ENCODE peak calls at places on chromosomes 1 and 21, in five cellular contexts. E, W, S, M and R are unnamed samples.

GRCh38 chr1:22553991-22554522 is 9.2 kb upstream of the EPHA8 start:
- DNase-seq in S (no peak), W (no peak), M (no peak), E (no peak), R (no peak)

GRCh38 chr21:40562603-40563002 is 284.4 kb downstream of the DSCAM start:
- DNase-seq in W (no peak), M (no peak), E (no peak), S (no peak), R (no peak)

GRCh38 chr1:162368451-162368850 is 8.2 kb downstream of the SPATA46 start:
- DNase-seq in W (no peak), M (no peak), E (no peak), S (no peak), R (no peak)

GRCh38 chr1:29551536-29551935 is 315.2 kb downstream of the PTPRU start:
- DNase-seq in M (peak; percentile 60), E (no peak), W (no peak), S (no peak), R (no peak)

GRCh38 chr1:51063121-51063520 is 38.9 kb upstream of the C1orf185 start:
- DNase-seq in S (no peak), E (no peak), W (no peak), M (no peak), R (no peak)

GRCh38 chr1:185862235-185862634 is 128.0 kb downstream of the HMCN1 start:
- DNase-seq in S (no peak), W (no peak), M (no peak), E (no peak), R (no peak)

GRCh38 chr1:203011582-203011981 is 4.4 kb downstream of the TMEM183A start:
- DNase-seq in W (no peak), E (no peak), S (no peak), M (no peak), R (no peak)

GRCh38 chr1:43693371-43693770 is 14.0 kb upstream of the ST3GAL3 start:
- DNase-seq in M (no peak), S (no peak), E (no peak), W (no peak), R (no peak)

GRCh38 chr1:200960236-200960947 is 63.1 kb downstream of the KIF21B start:
- DNase-seq in M (no peak), W (no peak), E (no peak), S (no peak), R (no peak)

DNA sequence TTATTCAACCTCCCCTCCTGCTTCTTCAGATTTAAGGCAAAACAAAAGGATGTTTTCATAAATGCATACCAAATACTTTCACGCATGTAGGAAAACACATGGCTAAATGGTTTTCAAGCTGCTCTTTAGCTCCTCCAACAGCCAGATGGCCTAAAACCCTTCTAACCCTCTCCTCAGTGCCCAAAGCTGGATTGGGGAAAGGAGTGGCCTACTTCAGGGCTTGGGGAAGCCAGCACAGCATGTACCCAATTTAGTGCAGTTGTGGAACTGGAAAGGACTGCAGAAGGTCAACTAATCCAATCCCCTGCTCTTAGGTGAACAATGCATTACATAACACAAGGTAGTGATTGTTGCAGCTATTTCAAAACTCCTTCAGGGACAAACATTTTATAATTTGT is 9.3 kb downstream of the F5 start:
- DNase-seq in E (no peak), S (no peak), M (no peak), W (no peak), R (no peak)
- TF ChIP-seq CTCF in E (no peak), S (no peak), M (no peak), W (no peak), R (no peak)

GRCh38 chr1:230632273-230632873 is 9.9 kb upstream of the COG2 start:
- DNase-seq in M (no peak), S (peak; percentile 51), E (peak; percentile 70), W (peak; percentile 9), R (no peak)
- TF ChIP-seq CTCF in M (no peak), S (peak; percentile 79), E (peak; percentile 63), W (peak; percentile 62), R (peak; percentile 72)

GRCh38 chr1:182614796-182615451 is 10.7 kb upstream of the RGS16 start:
- DNase-seq in M (peak; percentile 91), E (peak; percentile 84), W (peak; percentile 56), S (peak; percentile 43), R (peak; percentile 79)
- TF ChIP-seq CTCF in M (no peak), E (no peak), W (no peak), S (no peak), R (no peak)

GRCh38 chr1:197915797-197916686 is 1.1 kb upstream of the LHX9 start:
- DNase-seq in W (peak; percentile 69), M (no peak), S (no peak), E (peak; percentile 95), R (no peak)
- TF ChIP-seq CTCF in W (peak; percentile 64), M (peak; percentile 18), S (no peak), E (peak; percentile 77), R (peak; percentile 77)

DNA sequence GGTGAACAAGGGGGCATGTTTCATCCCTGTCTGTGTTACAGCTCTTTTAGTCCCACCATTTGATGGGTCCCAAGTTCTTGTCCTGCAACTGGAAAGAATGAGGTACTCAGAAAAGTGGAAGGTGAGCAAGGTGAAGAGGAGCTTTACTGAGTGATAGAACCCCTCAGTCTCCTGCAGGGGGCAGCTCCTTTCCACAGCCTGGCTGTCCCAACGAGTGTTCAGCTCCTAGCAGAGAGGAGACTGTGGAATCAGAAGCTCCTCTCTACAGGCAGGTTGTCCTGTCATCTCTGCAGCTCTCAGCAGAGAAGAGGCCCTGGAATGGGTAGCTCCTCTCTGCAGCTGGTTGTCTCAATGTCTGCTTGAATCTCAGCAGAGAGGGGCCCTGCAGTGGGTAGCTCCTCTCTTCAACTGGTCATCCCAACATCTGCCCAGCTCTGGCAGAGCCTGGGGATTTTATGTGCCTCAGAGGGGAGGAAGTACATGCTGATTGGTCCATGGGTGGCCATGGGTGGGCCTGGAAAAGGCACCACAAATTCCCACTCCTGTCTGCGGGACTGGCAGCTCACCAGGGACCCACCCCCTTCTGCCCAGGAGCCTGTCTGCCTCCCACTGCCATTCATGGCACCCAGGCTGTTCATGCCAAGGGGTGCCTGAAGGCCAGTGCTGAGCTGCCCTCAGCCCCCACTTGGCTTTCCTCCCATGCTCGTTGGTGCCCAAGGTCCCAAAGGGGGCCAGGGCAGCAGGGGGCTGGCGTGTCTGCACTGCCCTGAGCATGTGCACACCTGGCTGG is 25.7 kb downstream of the LDLRAD1 start:
- DNase-seq in S (no peak), E (peak; percentile 56), M (peak; percentile 41), W (no peak), R (no peak)
- TF ChIP-seq CTCF in S (no peak), E (peak; percentile 48), M (no peak), W (peak; percentile 51), R (peak; percentile 55)